ENCODE peak calls at places on chromosomes 2 and 18, in ten cellular contexts. E is Calu3, W is RWPE1, T is right lobe of liver, M is astrocyte of the spinal cord, J is OCI-LY7, K is GM12865, F is K562, Z is cardiac fibroblast, H is MM.1S. X is an unnamed sample.

GRCh38 chr2:216082805-216083204 is 1.1 kb downstream of the TMEM169 start:
- DNase-seq in K (no peak), W (no peak), M (no peak), H (no peak), Z (no peak), J (peak), T (no peak), E (peak), F (no peak), X (no peak)

GRCh38 chr2:134900151-134900550 is 18.5 kb upstream of the CCNT2 start:
- DNase-seq in W (no peak), M (peak), H (no peak), F (no peak), T (no peak), E (no peak), Z (peak), J (no peak), K (no peak), X (no peak)

GRCh38 chr2:97758131-97758705 is 44.8 kb downstream of the ZAP70 start:
- DNase-seq in J (no peak), Z (no peak), W (no peak), M (peak), F (no peak), H (no peak), E (no peak), T (no peak), K (no peak), X (no peak)

GRCh38 chr18:44731866-44732555 is 51.3 kb downstream of the SETBP1 start:
- DNase-seq in W (peak), E (no peak), J (no peak), K (peak), H (no peak), F (no peak), T (no peak), M (no peak), Z (peak), X (no peak)

GRCh38 chr2:165450141-165450540 is 19.4 kb upstream of the CSRNP3 start:
- DNase-seq in M (no peak), E (no peak), T (no peak), W (no peak), J (peak), K (no peak), F (no peak), H (no peak), Z (no peak), X (no peak)

GRCh38 chr2:190533175-190533967 is 1.2 kb downstream of the NEMP2 start:
- DNase-seq in K (peak), J (no peak), M (no peak), W (no peak), Z (no peak), H (no peak), T (no peak), F (no peak), E (no peak), X (peak)

GRCh38 chr2:5673148-5673860 is 18.9 kb upstream of the SOX11 start:
- DNase-seq in Z (no peak), K (no peak), E (no peak), W (no peak), H (peak), T (no peak), M (no peak), J (no peak), F (no peak), X (no peak)

GRCh38 chr2:15984367-15985255 is 44.3 kb downstream of the MYCN start:
- DNase-seq in K (no peak), E (no peak), J (no peak), F (no peak), H (no peak), M (no peak), Z (no peak), T (no peak), W (no peak), X (no peak)

GRCh38 chr2:240999873-241000541 is 1.6 kb downstream of the SNED1 start:
- DNase-seq in T (no peak), E (no peak), J (no peak), F (no peak), Z (no peak), W (no peak), H (no peak), M (no peak), K (no peak), X (peak)

GRCh38 chr2:146634256-146635068 is 1210.4 kb upstream of the ACVR2A start:
- DNase-seq in Z (peak), K (no peak), M (peak), W (peak), E (peak), H (no peak), T (no peak), F (no peak), J (no peak), X (no peak)

GRCh38 chr2:12222561-12222960 is 476.1 kb downstream of the LPIN1 start:
- DNase-seq in F (no peak), K (no peak), H (no peak), Z (peak), T (no peak), W (no peak), M (no peak), E (no peak), J (no peak), X (no peak)

GRCh38 chr2:68428746-68429145 is 38.3 kb downstream of the FBXO48 start:
- DNase-seq in E (no peak), W (no peak), T (no peak), Z (no peak), F (no peak), M (no peak), H (no peak), J (no peak), K (no peak), X (no peak)

GRCh38 chr2:69692424-69692823 is 48.9 kb upstream of the AAK1 start:
- DNase-seq in Z (peak), W (no peak), M (peak), H (no peak), F (no peak), E (no peak), T (no peak), J (no peak), K (no peak), X (no peak)

GRCh38 chr2:9820020-9820973 is 23.0 kb upstream of the TAF1B start:
- DNase-seq in Z (peak), F (no peak), M (peak), H (no peak), K (no peak), J (no peak), W (peak), T (no peak), E (peak), X (no peak)

GRCh38 chr2:115484483-115484882 is 1042.0 kb downstream of the DPP10 start:
- DNase-seq in E (no peak), F (no peak), Z (no peak), K (no peak), M (no peak), H (no peak), T (no peak), W (no peak), J (no peak), X (no peak)

GRCh38 chr18:13577091-13577697 is 149.2 kb downstream of the FAM210A start:
- DNase-seq in H (no peak), J (no peak), Z (peak), K (peak), W (no peak), E (no peak), M (peak), T (no peak), F (no peak), X (no peak)

GRCh38 chr2:185179783-185180182 is 558.8 kb upstream of the FSIP2 start:
- DNase-seq in T (no peak), H (no peak), J (no peak), E (no peak), Z (no peak), F (no peak), W (no peak), K (no peak), M (no peak), X (no peak)

GRCh38 chr2:240792658-240793312 is 27.2 kb downstream of the KIF1A start:
- DNase-seq in J (no peak), F (no peak), H (no peak), K (no peak), Z (no peak), T (no peak), E (no peak), M (no peak), W (no peak), X (no peak)

GRCh38 chr2:216517447-216517846 is 18.8 kb downstream of the RPL37A start:
- DNase-seq in T (no peak), W (no peak), J (no peak), F (no peak), E (no peak), M (no peak), H (no peak), Z (no peak), K (no peak), X (no peak)

GRCh38 chr2:20925265-20925889 is 102.5 kb upstream of the LDAH start:
- DNase-seq in T (no peak), K (no peak), F (peak), H (peak), J (peak), W (peak), M (no peak), Z (peak), E (no peak), X (no peak)

GRCh38 chr2:17035010-17035409 is 369.4 kb upstream of the CYRIA start:
- DNase-seq in W (no peak), J (no peak), M (peak), Z (peak), E (no peak), K (no peak), H (no peak), T (no peak), F (no peak), X (no peak)

GRCh38 chr2:135245055-135245454 is 193.0 kb downstream of the RAB3GAP1 start:
- DNase-seq in H (no peak), T (no peak), Z (peak), E (peak), K (no peak), F (peak), W (peak), J (no peak), M (peak), X (no peak)

GRCh38 chr2:95058989-95059601 is 33.6 kb downstream of the MAL start:
- DNase-seq in T (no peak), W (no peak), H (no peak), M (no peak), K (no peak), F (no peak), E (no peak), Z (no peak), J (no peak), X (no peak)

GRCh38 chr2:135011633-135012032 is 35.6 kb downstream of the MAP3K19 start:
- DNase-seq in J (no peak), E (no peak), M (no peak), Z (no peak), F (no peak), H (no peak), W (no peak), T (no peak), K (no peak), X (no peak)

GRCh38 chr2:98390571-98391476 is 44.6 kb downstream of the CNGA3 start:
- DNase-seq in K (no peak), J (no peak), E (no peak), M (no peak), F (no peak), Z (no peak), W (no peak), H (no peak), T (no peak), X (no peak)

GRCh38 chr18:3667255-3668137 is 217.5 kb downstream of the TGIF1 start:
- DNase-seq in E (no peak), J (no peak), W (no peak), H (no peak), M (no peak), T (no peak), Z (no peak), K (no peak), F (no peak), X (no peak)

GRCh38 chr2:42693688-42694479 is 70.1 kb downstream of the OXER1 start:
- DNase-seq in J (no peak), W (no peak), T (no peak), M (no peak), K (no peak), F (no peak), E (no peak), Z (no peak), H (no peak), X (no peak)

GRCh38 chr2:153235516-153235915 is 243.0 kb downstream of the RPRM start:
- DNase-seq in Z (no peak), H (peak), E (no peak), W (no peak), M (no peak), F (no peak), K (peak), J (no peak), T (no peak), X (no peak)

GRCh38 chr2:46012618-46013240 is 284.5 kb upstream of the EPAS1 start:
- DNase-seq in W (no peak), H (no peak), Z (no peak), M (no peak), K (no peak), T (no peak), F (no peak), J (no peak), E (no peak), X (no peak)

GRCh38 chr2:41836944-41837343 is 210.9 kb upstream of the PKDCC start:
- DNase-seq in Z (peak), W (peak), J (peak), M (peak), H (peak), E (peak), K (peak), F (peak), T (no peak), X (no peak)

DNA sequence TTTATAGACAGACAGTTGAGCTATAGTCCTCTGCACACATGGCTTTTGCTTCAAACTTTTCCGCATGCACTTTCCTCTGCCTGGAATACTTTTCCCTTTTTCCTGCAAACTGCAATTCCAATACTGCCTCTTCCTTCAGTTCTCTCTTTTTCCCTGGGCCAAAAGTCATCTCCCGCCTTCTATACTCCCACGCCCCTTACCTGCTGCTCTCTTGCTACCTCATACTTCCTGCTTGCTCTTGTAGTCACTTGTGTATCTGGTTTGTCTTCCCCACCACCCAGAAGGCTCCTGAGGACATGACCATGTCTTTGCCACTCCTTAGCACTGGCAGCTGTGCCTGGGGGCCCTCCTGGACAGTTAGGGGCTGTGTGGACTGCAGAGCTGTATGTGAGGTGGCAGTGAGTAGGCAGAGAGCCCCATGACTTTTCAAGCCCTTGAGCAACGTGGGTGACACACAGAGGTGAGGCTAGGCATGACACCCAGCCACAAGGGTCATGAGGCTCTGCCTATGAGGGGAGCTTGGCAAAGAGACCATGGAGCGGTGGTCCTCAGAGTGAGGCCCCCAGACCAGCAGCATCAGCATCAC is 23.2 kb downstream of the SPEG start:
- DNase-seq in W (no peak), F (no peak), H (no peak), M (no peak), T (no peak), K (peak), Z (no peak), J (peak), E (no peak), X (no peak)
- TF ChIP-seq CTCF in W (no peak), F (peak), H (peak), M (no peak), T (no peak), K (peak), Z (no peak), J (peak), E (no peak), X (no peak)

GRCh38 chr18:55781481-55781957 is 193.5 kb upstream of the TCF4 start:
- DNase-seq in Z (peak), T (no peak), H (no peak), M (peak), E (peak), J (peak), K (peak), F (peak), W (peak), X (no peak)
- TF ChIP-seq CTCF in Z (peak), T (peak), H (peak), M (peak), E (peak), J (peak), K (peak), F (peak), W (peak), X (no peak)

GRCh38 chr2:204109681-204110080 is 173.1 kb downstream of the ICOS start:
- DNase-seq in T (no peak), Z (no peak), K (no peak), M (no peak), W (no peak), F (no peak), H (no peak), E (no peak), J (no peak), X (no peak)

GRCh38 chr2:204104821-204105220 is 168.3 kb downstream of the ICOS start:
- DNase-seq in E (no peak), H (no peak), M (no peak), F (no peak), Z (no peak), J (no peak), K (no peak), W (no peak), T (no peak), X (no peak)

GRCh38 chr2:204108874-204109295 is 172.3 kb downstream of the ICOS start:
- DNase-seq in W (no peak), T (no peak), Z (no peak), E (no peak), H (peak), K (peak), F (no peak), M (no peak), J (no peak), X (no peak)

GRCh38 chr2:204110250-204111183 is 174.0 kb downstream of the ICOS start:
- DNase-seq in H (peak), W (no peak), T (no peak), F (no peak), E (no peak), M (peak), Z (peak), J (peak), K (peak), X (no peak)

GRCh38 chr2:204108301-204108700 is 171.7 kb downstream of the ICOS start:
- DNase-seq in T (no peak), Z (peak), W (peak), F (peak), K (peak), H (peak), M (peak), E (peak), J (peak), X (no peak)
- TF ChIP-seq CTCF in T (peak), Z (no peak), W (no peak), F (peak), K (peak), H (peak), M (peak), E (peak), J (peak), X (no peak)

DNA sequence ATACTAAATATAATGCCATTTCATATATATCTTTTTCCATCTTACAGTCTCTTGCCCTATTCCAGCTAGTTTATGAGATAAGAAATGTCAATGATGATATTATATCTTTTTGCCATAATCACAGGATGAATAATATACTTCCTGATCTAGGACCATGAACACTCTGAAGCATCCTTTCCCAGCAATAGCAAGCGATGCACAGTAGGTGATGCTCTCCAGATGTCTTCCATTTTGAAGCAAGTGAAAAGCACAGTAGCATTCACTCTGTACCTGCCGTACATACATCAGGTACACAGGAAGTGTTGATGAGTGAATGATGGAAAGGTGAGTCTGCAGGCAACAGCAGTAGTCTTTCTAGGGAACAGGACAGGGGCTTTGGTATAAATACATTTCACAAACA is 8.6 kb upstream of the SULT1C4 start:
- DNase-seq in M (no peak), E (no peak), J (no peak), K (no peak), W (no peak), Z (no peak), F (no peak), T (no peak), H (no peak), X (no peak)
- TF ChIP-seq CTCF in M (no peak), E (no peak), J (peak), K (no peak), W (no peak), Z (no peak), F (no peak), T (no peak), H (no peak), X (no peak)

X was measured in activated B cell treated with CpG ODN at 0.5 μM for 24 hours.